ENCODE peak calls at places on chromosome 16, in seven cellular contexts. U, X, M, B, V, T and P are unnamed samples.

GRCh38 chr16:8708546-8708945 is 34.1 kb downstream of the ABAT start:
- DNase-seq in M (no peak), B (no peak), X (no peak), U (no peak), V (no peak), T (no peak), P (no peak)

GRCh38 chr16:24668481-24669001 is 60.9 kb upstream of the TNRC6A start:
- DNase-seq in V (peak; percentile 57), B (peak; percentile 75), T (no peak), M (no peak), X (no peak), U (no peak), P (no peak)

GRCh38 chr16:2082171-2082982 is 34.6 kb downstream of the TSC2 start:
- DNase-seq in U (no peak), B (no peak), V (no peak), M (no peak), X (no peak), T (no peak), P (peak; percentile 89)

GRCh38 chr16:20300312-20301097 is 26.8 kb downstream of the GP2 start:
- DNase-seq in T (peak; percentile 37), V (peak; percentile 37), U (no peak), X (no peak), M (peak; percentile 62), B (peak; percentile 71), P (peak; percentile 63)

GRCh38 chr16:57755726-57756423 is 20.3 kb downstream of the KATNB1 start:
- DNase-seq in B (no peak), M (no peak), T (no peak), V (no peak), X (no peak), U (no peak), P (no peak)

GRCh38 chr16:88747588-88748301 is 37.3 kb downstream of the PIEZO1 start:
- DNase-seq in U (no peak), T (no peak), B (peak; percentile 90), V (peak; percentile 40), M (no peak), X (no peak), P (no peak)

GRCh38 chr16:85326113-85326793 is 214.0 kb upstream of the CIBAR2 start:
- DNase-seq in U (no peak), B (no peak), M (no peak), V (peak; percentile 37), T (no peak), X (no peak), P (no peak)

GRCh38 chr16:49874613-49875237 is 18.8 kb upstream of the ZNF423 start:
- DNase-seq in B (no peak), T (no peak), U (no peak), M (no peak), V (no peak), X (no peak), P (no peak)

GRCh38 chr16:56202036-56202435 is 10.7 kb downstream of the GNAO1 start:
- DNase-seq in U (no peak), T (no peak), X (no peak), M (no peak), B (no peak), V (peak; percentile 66), P (no peak)

GRCh38 chr16:77844801-77845200 is 56.4 kb downstream of the VAT1L start:
- DNase-seq in M (no peak), V (no peak), X (no peak), B (no peak), T (no peak), U (no peak), P (no peak)

GRCh38 chr16:51762081-51762995 is 611.3 kb upstream of the SALL1 start:
- DNase-seq in B (peak; percentile 61), M (peak; percentile 56), T (peak; percentile 79), X (no peak), U (no peak), V (peak; percentile 59), P (peak; percentile 81)

GRCh38 chr16:89815639-89816348 is 653 bp downstream of the FANCA start:
- DNase-seq in B (peak; percentile 2), U (no peak), X (no peak), V (peak; percentile 20), M (no peak), T (no peak), P (no peak)

GRCh38 chr16:70800798-70801480 is at the start of gene VAC14:
- DNase-seq in V (peak; percentile 84), B (peak; percentile 87), X (peak; percentile 58), T (peak; percentile 80), M (peak; percentile 92), U (peak; percentile 96), P (peak; percentile 86)

GRCh38 chr16:70252355-70252988 is 732 bp upstream of the EXOSC6 start:
- DNase-seq in T (no peak), X (no peak), M (no peak), U (no peak), V (no peak), B (peak; percentile 39), P (no peak)

GRCh38 chr16:3152022-3152272 is 17.1 kb downstream of the ZNF213 start:
- DNase-seq in X (no peak), V (no peak), B (no peak), U (no peak), M (no peak), T (no peak), P (no peak)

GRCh38 chr16:52283018-52283417 is 263.9 kb downstream of the TOX3 start:
- DNase-seq in M (no peak), X (no peak), U (no peak), T (no peak), V (no peak), B (no peak), P (no peak)

GRCh38 chr16:73605309-73605708 is 557.4 kb upstream of the ZFHX3 start:
- DNase-seq in V (no peak), M (no peak), T (no peak), U (no peak), B (no peak), X (no peak), P (no peak)